ENCODE peak calls at places on chromosomes 4 and X, in seven cellular contexts. O is neural progenitor cell, I is tibial artery, V is epithelial cell of esophagus, G is uterus, B is lower leg skin, M is transverse colon. E is an unnamed sample.
A peak's percentile ranks its signal among the peaks of the same experiment; 100 is the strongest.

GRCh38 chrX:103063191-103063845 is 653 bp downstream of the BEX1 start:
- DNase-seq in G (no peak), M (no peak), B (no peak), I (no peak), V (peak; percentile 31), O (peak; percentile 64), E (no peak)

GRCh38 chr4:113643505-113643904 is 118.0 kb downstream of the CAMK2D start:
- DNase-seq in G (no peak), I (no peak), V (no peak), O (no peak), B (no peak), M (no peak), E (no peak)

GRCh38 chrX:101462892-101463291 is 22.4 kb upstream of the ARMCX4 start:
- DNase-seq in M (no peak), B (no peak), G (no peak), V (peak; percentile 41), I (no peak), O (peak; percentile 3), E (no peak)

GRCh38 chr4:177320721-177321120 is 11.0 kb downstream of the NEIL3 start:
- DNase-seq in G (no peak), V (no peak), B (no peak), I (no peak), M (no peak), O (no peak), E (no peak)

GRCh38 chr4:112765317-112765989 is 128.5 kb downstream of the LARP7 start:
- DNase-seq in M (no peak), G (no peak), V (peak; percentile 8), B (no peak), I (no peak), O (peak; percentile 78), E (no peak)

GRCh38 chrX:42398967-42399631 is 378.9 kb downstream of the PPP1R2C start:
- DNase-seq in B (no peak), I (no peak), O (no peak), M (no peak), G (no peak), V (no peak), E (no peak)

GRCh38 chr4:139736661-139737060 is 71.0 kb downstream of the MGST2 start:
- DNase-seq in G (no peak), I (no peak), B (no peak), M (no peak), V (no peak), O (peak; percentile 59), E (no peak)

GRCh38 chr4:127849505-127850234 is 31.0 kb upstream of the PLK4 start:
- DNase-seq in I (no peak), M (no peak), V (no peak), O (no peak), B (no peak), G (no peak), E (no peak)

GRCh38 chr4:14810121-14810520 is 192.2 kb upstream of the CPEB2 start:
- DNase-seq in M (no peak), V (no peak), O (no peak), G (no peak), B (no peak), I (no peak), E (no peak)

GRCh38 chrX:150324035-150324728 is 38.9 kb upstream of the MAMLD1 start:
- DNase-seq in V (peak; percentile 71), B (no peak), M (no peak), I (no peak), O (no peak), G (no peak), E (no peak)

GRCh38 chr4:109982521-109982920 is 69.8 kb downstream of the EGF start:
- DNase-seq in I (no peak), B (no peak), G (no peak), V (no peak), M (no peak), O (no peak), E (no peak)

GRCh38 chr4:122701061-122701460 is 31.4 kb upstream of the BBS12 start:
- DNase-seq in M (no peak), O (no peak), B (no peak), V (peak; percentile 62), I (no peak), G (no peak), E (no peak)

GRCh38 chrX:118637997-118638396 is 89.4 kb upstream of the IL13RA1 start:
- DNase-seq in G (no peak), V (peak; percentile 7), O (peak; percentile 3), M (no peak), I (no peak), B (no peak), E (no peak)

GRCh38 chrX:56800307-56800706 is 71.3 kb downstream of the NBDY start:
- DNase-seq in O (no peak), V (no peak), B (peak; percentile 75), G (no peak), M (peak; percentile 3), I (no peak), E (no peak)

GRCh38 chr4:125849869-125850268 is 535.1 kb downstream of the FAT4 start:
- DNase-seq in G (no peak), M (no peak), I (no peak), V (no peak), O (no peak), B (no peak), E (no peak)

GRCh38 chr4:140743194-140743931 is 12.8 kb downstream of the TBC1D9 start:
- DNase-seq in V (peak; percentile 59), O (peak; percentile 64), I (no peak), B (no peak), G (no peak), M (peak; percentile 34), E (no peak)

GRCh38 chrX:118727686-118728339 is 407 bp downstream of the IL13RA1 start:
- DNase-seq in O (peak; percentile 29), G (peak; percentile 25), V (no peak), M (peak; percentile 46), B (no peak), I (peak; percentile 33), E (peak; percentile 75)

GRCh38 chr4:139229534-139230039 is 50.4 kb downstream of the MGARP start:
- DNase-seq in G (no peak), M (no peak), B (no peak), O (peak; percentile 40), V (peak; percentile 70), I (no peak), E (no peak)

GRCh38 chrX:123339201-123339905 is 155.3 kb downstream of the GRIA3 start:
- DNase-seq in V (peak; percentile 69), B (no peak), M (no peak), G (no peak), O (no peak), I (no peak), E (no peak)

GRCh38 chr4:69038582-69038981 is 57.7 kb upstream of the UGT2B7 start:
- DNase-seq in G (no peak), V (peak; percentile 85), I (no peak), O (no peak), B (no peak), M (no peak), E (no peak)

GRCh38 chr4:25767877-25768475 is 94.8 kb downstream of the SEL1L3 start:
- DNase-seq in M (peak; percentile 37), V (peak; percentile 75), I (peak; percentile 31), G (peak; percentile 18), O (peak; percentile 84), B (peak; percentile 70), E (no peak)

GRCh38 chr4:23237771-23238170 is 545.0 kb downstream of the GBA3 start:
- DNase-seq in G (no peak), B (no peak), M (no peak), V (no peak), I (no peak), O (no peak), E (peak; percentile 27)

GRCh38 chr4:82247629-82248028 is 126.2 kb downstream of the HNRNPD start:
- DNase-seq in M (no peak), O (no peak), B (no peak), I (no peak), V (no peak), G (no peak), E (no peak)

GRCh38 chrX:42944381-42944998 is 166.5 kb upstream of the PPP1R2C start:
- DNase-seq in M (no peak), V (no peak), G (no peak), B (no peak), O (no peak), I (no peak), E (no peak)

GRCh38 chrX:130106071-130106470 is 4.2 kb downstream of the ELF4 start:
- DNase-seq in V (no peak), G (no peak), M (no peak), B (no peak), O (peak; percentile 58), I (peak; percentile 49), E (no peak)

GRCh38 chr4:77777135-77777777 is 41.9 kb downstream of the CNOT6L start:
- DNase-seq in I (no peak), V (peak; percentile 54), B (no peak), O (no peak), G (no peak), M (no peak), E (no peak)

GRCh38 chr4:143531368-143531767 is 17.9 kb downstream of the SMARCA5 start:
- DNase-seq in M (no peak), I (no peak), O (peak; percentile 3), B (no peak), V (peak; percentile 7), G (no peak), E (no peak)

GRCh38 chr4:88027611-88028608 is 20.5 kb downstream of the PKD2 start:
- DNase-seq in B (no peak), O (no peak), G (no peak), M (no peak), I (no peak), V (peak; percentile 92), E (no peak)

GRCh38 chrX:18994713-18995112 is 10.8 kb upstream of the PHKA2 start:
- DNase-seq in B (no peak), M (no peak), V (peak; percentile 84), O (no peak), G (no peak), I (no peak), E (no peak)

GRCh38 chr4:81215219-81215892 is at the start of gene PRKG2:
- DNase-seq in G (no peak), O (peak; percentile 39), V (no peak), M (peak; percentile 35), I (no peak), B (peak; percentile 88), E (no peak)
- H3K4me3 ChIP-seq in G (peak within 1 kb of the TSS; percentile 21), O (peak within 1 kb of the TSS; percentile 60), V (peak within 1 kb of the TSS; percentile 34), M (peak within 1 kb of the TSS; percentile 51), I (peak within 1 kb of the TSS; percentile 15), B (peak within 1 kb of the TSS; percentile 37), E (peak within 1 kb of the TSS; percentile 38)

GRCh38 chrX:14029425-14030247 is at the start of gene GEMIN8:
- DNase-seq in V (peak; percentile 86), G (peak; percentile 83), I (peak; percentile 76), B (peak; percentile 96), O (peak; percentile 89), M (peak; percentile 91), E (peak; percentile 89)
- TF ChIP-seq CTCF in V (no peak), G (no peak), I (no peak), B (no peak), O (no peak), M (no peak), E (no peak)

DNA sequence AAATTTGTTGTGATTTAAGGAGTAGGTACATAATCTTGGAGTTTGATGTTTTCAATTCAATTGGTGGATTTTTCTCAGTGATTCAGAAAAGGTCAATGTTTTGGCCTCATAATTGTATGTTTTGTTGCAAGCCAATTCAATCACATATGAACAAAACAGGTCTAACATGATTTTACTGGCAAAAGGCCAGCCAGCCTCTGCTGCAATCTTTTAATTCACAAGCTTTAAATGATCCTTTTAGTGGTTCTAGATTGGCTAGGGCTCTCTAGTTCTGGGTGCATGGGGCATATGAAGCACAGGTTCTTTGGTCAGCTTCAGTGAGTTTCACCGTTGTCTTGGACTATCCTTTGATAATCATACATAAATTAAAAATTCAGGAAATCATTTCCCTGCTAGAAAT is 19.2 kb upstream of the SLC6A14 start:
- DNase-seq in V (peak; percentile 81), O (no peak), I (no peak), M (no peak), B (no peak), G (no peak), E (no peak)
- H3K4me3 ChIP-seq in V (no peak overlapping the region), O (no peak overlapping the region), I (no peak overlapping the region), M (no peak overlapping the region), B (no peak overlapping the region), G (no peak overlapping the region), E (no peak overlapping the region)

GRCh38 chr4:16617416-16617815 is 281.0 kb downstream of the LDB2 start:
- DNase-seq in B (no peak), M (no peak), G (peak; percentile 66), I (no peak), V (no peak), O (no peak), E (no peak)
- TF ChIP-seq CTCF in B (no peak), M (no peak), G (peak; percentile 12), I (no peak), V (no peak), O (no peak), E (no peak)